ENCODE peak calls at places on chromosomes 4 and X, in five cellular contexts. H is iris pigment epithelial cell, I is pons, U is NCI-H774, E is GM23248. Q is an unnamed sample.

GRCh38 chr4:139202984-139203383 is 26.0 kb upstream of the ELF2 start:
- DNase-seq in H (no peak), I (no peak), U (no peak), E (no peak), Q (no peak)

GRCh38 chr4:52822583-52823477 is 39.3 kb upstream of the RASL11B start:
- DNase-seq in H (peak; percentile 87), I (no peak), U (no peak), E (peak; percentile 59), Q (no peak)

GRCh38 chr4:6071959-6072720 is 53.9 kb upstream of the C4orf50 start:
- DNase-seq in H (no peak), I (peak; percentile 9), U (peak; percentile 47), E (peak; percentile 4), Q (no peak)

GRCh38 chr4:184568770-184569169 is 80.5 kb downstream of the CASP3 start:
- DNase-seq in H (no peak), I (no peak), U (no peak), E (no peak), Q (no peak)

GRCh38 chrX:57918750-57919436 is 8.6 kb upstream of the ZXDA start:
- DNase-seq in H (peak; percentile 10), I (peak; percentile 46), U (peak; percentile 15), E (peak; percentile 55), Q (no peak)

GRCh38 chrX:88416002-88416401 is 331.0 kb upstream of the CPXCR1 start:
- DNase-seq in H (no peak), I (no peak), U (no peak), E (no peak), Q (no peak)

GRCh38 chrX:10612215-10612614 is 8.2 kb downstream of the MID1 start:
- DNase-seq in H (peak; percentile 71), I (no peak), U (no peak), E (peak; percentile 69), Q (no peak)

GRCh38 chr4:7158991-7159390 is 33.3 kb upstream of the SORCS2 start:
- DNase-seq in H (no peak), I (no peak), U (no peak), E (no peak), Q (no peak)

GRCh38 chr4:185461565-185461964 is 10.0 kb downstream of the CCDC110 start:
- DNase-seq in H (no peak), I (no peak), U (no peak), E (no peak), Q (no peak)

GRCh38 chr4:84632092-84632491 is 49.2 kb downstream of the CDS1 start:
- DNase-seq in H (peak; percentile 93), I (no peak), U (no peak), E (peak; percentile 65), Q (no peak)

GRCh38 chr4:118842055-118842454 is 6.1 kb upstream of the SEC24D start:
- DNase-seq in H (peak; percentile 64), I (no peak), U (no peak), E (peak; percentile 64), Q (no peak)

GRCh38 chrX:68018248-68019203 is 414.8 kb downstream of the OPHN1 start:
- DNase-seq in H (peak; percentile 31), I (no peak), U (no peak), E (peak; percentile 56), Q (no peak)

GRCh38 chr4:142272452-142272851 is 573.6 kb downstream of the INPP4B start:
- DNase-seq in H (no peak), I (no peak), U (no peak), E (no peak), Q (no peak)

GRCh38 chr4:66430856-66431255 is 760.6 kb upstream of the EPHA5 start:
- DNase-seq in H (peak; percentile 26), I (no peak), U (no peak), E (no peak), Q (no peak)

GRCh38 chr4:173092003-173092402 is 76.6 kb upstream of the GALNT7 start:
- DNase-seq in H (no peak), I (no peak), U (no peak), E (no peak), Q (no peak)

GRCh38 chr4:62080431-62080830 is 880.3 kb downstream of the ADGRL3 start:
- DNase-seq in H (no peak), I (no peak), U (no peak), E (no peak), Q (no peak)

GRCh38 chr4:55176497-55176896 is 51.1 kb upstream of the KDR start:
- DNase-seq in H (no peak), I (no peak), U (no peak), E (no peak), Q (no peak)

GRCh38 chr4:153522800-153523089 is 56.6 kb downstream of the TMEM131L start:
- DNase-seq in H (no peak), I (no peak), U (no peak), E (no peak), Q (no peak)

GRCh38 chr4:52751349-52751911 is at the start of gene ERVMER34-1:
- DNase-seq in H (peak; percentile 25), I (no peak), U (peak; percentile 80), E (peak; percentile 47), Q (no peak)

GRCh38 chr4:2472187-2472586 is 3.3 kb downstream of the RNF4 start:
- DNase-seq in H (peak; percentile 83), I (no peak), U (no peak), E (peak; percentile 79), Q (no peak)

GRCh38 chr4:19791422-19792113 is 460.1 kb upstream of the SLIT2 start:
- DNase-seq in H (no peak), I (no peak), U (no peak), E (peak; percentile 21), Q (no peak)

GRCh38 chrX:40098264-40099045 is 697 bp upstream of the BCOR start:
- DNase-seq in H (peak; percentile 63), I (peak; percentile 31), U (peak; percentile 51), E (peak; percentile 71), Q (no peak)

GRCh38 chr4:141099326-141099725 is 33.9 kb downstream of the RNF150 start:
- DNase-seq in H (peak; percentile 36), I (no peak), U (no peak), E (peak; percentile 61), Q (no peak)

GRCh38 chr4:164731827-164732474 is 22.0 kb upstream of the SMIM31 start:
- DNase-seq in H (peak; percentile 40), I (peak; percentile 62), U (no peak), E (peak; percentile 57), Q (no peak)

GRCh38 chrX:14948701-14949100 is 75.5 kb downstream of the MOSPD2 start:
- DNase-seq in H (peak; percentile 50), I (no peak), U (no peak), E (peak; percentile 28), Q (no peak)

GRCh38 chr4:98421106-98421505 is 159.9 kb downstream of the RAP1GDS1 start:
- DNase-seq in H (peak; percentile 70), I (no peak), U (no peak), E (peak; percentile 56), Q (no peak)

GRCh38 chrX:14591976-14592375 is 62.6 kb downstream of the GLRA2 start:
- DNase-seq in H (no peak), I (no peak), U (no peak), E (peak; percentile 70), Q (no peak)

GRCh38 chr4:150464523-150464922 is 117.4 kb upstream of the MAB21L2 start:
- DNase-seq in H (no peak), I (no peak), U (no peak), E (no peak), Q (no peak)

Q was measured in NCI-H2081 treated with DMSO at 0.1 percent for 48 hours.